ENCODE peak calls at places on chromosomes 13 and 19, in ten cellular contexts. H is activated CD4-positive, alpha-beta T cell treated with anti-CD3 and anti-CD28 coated beads, Interleukin-2, amount 50 U/mL, for 1 hour; T is stimulated activated naive CD8-positive, alpha-beta T cell treated with anti-CD3 and anti-CD28 coated beads, Interleukin-15, amount 100 ng/mL, for 72 hours; R is NCI-H526; W is C1 segment of cervical spinal cord; X is EH; L is neural progenitor cell; Y is activated CD8-positive, alpha-beta T cell treated with anti-CD3 and anti-CD28 coated beads, Interleukin-2, amount 10 ng/mL, durations not matched to agents 7 days and 5 days; I is NCI-H524; A is naive thymus-derived CD4-positive, alpha-beta T cell. K is an unnamed sample.

GRCh38 chr13:30685320-30685859 is 50.0 kb upstream of the ALOX5AP start:
- DNase-seq in H (no peak), L (no peak), W (no peak), A (no peak), R (no peak), I (peak), Y (no peak), T (no peak), X (no peak), K (no peak)

GRCh38 chr19:42547927-42548326 is 19.6 kb upstream of the CEACAM1 start:
- DNase-seq in T (no peak), I (no peak), L (no peak), R (no peak), Y (no peak), H (no peak), W (no peak), X (no peak), A (no peak), K (no peak)

GRCh38 chr19:3851254-3852176 is 17.3 kb downstream of the ZFR2 start:
- DNase-seq in W (no peak), X (peak), T (no peak), I (no peak), A (no peak), R (no peak), Y (no peak), H (no peak), L (no peak), K (no peak)

GRCh38 chr13:59684105-59684504 is 479.6 kb downstream of the DIAPH3 start:
- DNase-seq in L (no peak), R (no peak), T (no peak), I (peak), W (no peak), X (no peak), Y (no peak), A (no peak), H (no peak), K (no peak)

GRCh38 chr13:90717451-90717936 is 630.0 kb upstream of the MIR17HG start:
- DNase-seq in A (no peak), L (peak), Y (no peak), T (no peak), H (no peak), X (peak), I (no peak), W (no peak), R (no peak), K (no peak)

GRCh38 chr19:38145627-38146026 is 78.4 kb downstream of the DPF1 start:
- DNase-seq in W (no peak), A (no peak), T (no peak), I (no peak), L (no peak), X (no peak), H (no peak), Y (no peak), R (no peak), K (no peak)

GRCh38 chr13:102774596-102775375 is 1.2 kb upstream of the TEX30 start:
- DNase-seq in A (no peak), W (no peak), H (no peak), Y (no peak), I (no peak), T (no peak), X (no peak), L (peak), R (no peak), K (no peak)

GRCh38 chr13:64756621-64757020 is 2473.5 kb downstream of the PCDH9 start:
- DNase-seq in T (no peak), Y (no peak), W (no peak), L (no peak), H (no peak), R (no peak), X (no peak), A (no peak), I (no peak), K (no peak)

GRCh38 chr19:7904074-7905020 is 670 bp downstream of the MAP2K7 start:
- DNase-seq in X (no peak), W (no peak), L (peak), R (no peak), Y (peak), H (peak), T (peak), I (peak), A (peak), K (no peak)

GRCh38 chr19:1247747-1248453 is 483 bp upstream of the MIDN start:
- DNase-seq in A (peak), Y (peak), H (peak), X (peak), L (peak), W (no peak), R (no peak), I (no peak), T (peak), K (peak)